ENCODE peak calls at places on chromosomes 3 and 15, in eight cellular contexts. K is SK-N-SH; Y is KG1; Z is fibroblast of pulmonary artery; H is activated T-cell treated with anti-CD3 and anti-CD28 coated beads, Interleukin-2, amount 50 U/mL, for 72 hours; O is neuronal stem cell; L is neural progenitor cell; A is stimulated activated CD4-positive, alpha-beta T cell treated with anti-CD3 and anti-CD28 coated beads, Interleukin-2, amount 100 ng/mL, for 48 hours. W is an unnamed sample.

GRCh38 chr3:56005196-56005805 is 463.0 kb downstream of the ERC2 start:
- DNase-seq in L (no peak), Y (no peak), H (no peak), Z (no peak), O (no peak), A (no peak), K (no peak), W (no peak)

GRCh38 chr15:64749999-64750657 is 25.3 kb downstream of the RBPMS2 start:
- DNase-seq in Z (peak; percentile 39), A (no peak), H (no peak), O (peak; percentile 49), Y (no peak), L (peak; percentile 88), K (peak; percentile 70), W (no peak)

GRCh38 chr15:50051811-50052419 is 67.1 kb downstream of the ATP8B4 start:
- DNase-seq in H (peak; percentile 23), L (peak; percentile 62), A (peak; percentile 17), Y (no peak), K (peak; percentile 52), O (peak; percentile 48), Z (peak; percentile 90), W (peak; percentile 34)

GRCh38 chr3:124209426-124209825 is 217.5 kb upstream of the ROPN1 start:
- DNase-seq in K (no peak), H (no peak), Z (no peak), L (no peak), O (no peak), A (no peak), Y (no peak), W (no peak)

GRCh38 chr3:72738752-72739520 is 109.3 kb downstream of the SHQ1 start:
- DNase-seq in O (peak; percentile 71), Y (no peak), L (peak; percentile 91), K (peak; percentile 97), A (peak; percentile 56), Z (no peak), H (peak; percentile 84), W (no peak)

GRCh38 chr15:99466701-99467337 is 99.0 kb upstream of the MEF2A start:
- DNase-seq in A (no peak), K (no peak), Z (peak; percentile 89), H (no peak), Y (no peak), O (no peak), L (no peak), W (no peak)

GRCh38 chr3:73353661-73354217 is 271.0 kb downstream of the PDZRN3 start:
- DNase-seq in H (no peak), A (no peak), Y (no peak), K (no peak), O (no peak), L (peak; percentile 12), Z (no peak), W (no peak)

GRCh38 chr15:78640840-78641733 is at the start of gene CHRNB4:
- DNase-seq in K (peak; percentile 94), Y (no peak), L (peak; percentile 92), O (peak; percentile 73), H (peak; percentile 34), A (no peak), Z (peak; percentile 27), W (no peak)

GRCh38 chr3:13091898-13092620 is 18.8 kb upstream of the IQSEC1 start:
- DNase-seq in Y (peak; percentile 64), K (peak; percentile 83), O (peak; percentile 79), L (peak; percentile 83), A (peak; percentile 80), H (peak; percentile 85), Z (peak; percentile 79), W (peak; percentile 10)

GRCh38 chr15:70152070-70152480 is 54.4 kb upstream of the TLE3 start:
- DNase-seq in O (no peak), Z (peak; percentile 56), K (no peak), H (peak; percentile 26), A (no peak), L (no peak), Y (peak; percentile 67), W (no peak)

GRCh38 chr3:135895734-135896121 is 69.8 kb upstream of the PPP2R3A start:
- DNase-seq in H (no peak), Z (no peak), L (no peak), O (no peak), A (no peak), Y (no peak), K (no peak), W (no peak)

GRCh38 chr3:127671523-127672428 is 976 bp upstream of the ABTB1 start:
- DNase-seq in O (no peak), Y (no peak), H (peak; percentile 40), K (peak; percentile 61), Z (no peak), L (peak; percentile 23), A (no peak), W (no peak)

GRCh38 chr3:13543251-13543650 is 5.7 kb upstream of the FBLN2 start:
- DNase-seq in Y (no peak), A (no peak), K (no peak), Z (peak; percentile 94), H (no peak), L (no peak), O (no peak), W (no peak)

GRCh38 chr3:50341996-50342732 is 1.5 kb upstream of the RASSF1 start:
- DNase-seq in H (no peak), L (no peak), A (no peak), O (no peak), Y (no peak), K (no peak), Z (no peak), W (no peak)